ENCODE peak calls at places on chromosomes 13 and 19, in five cellular contexts. R is ovary, M is GM03348, Z is H54, E is body of pancreas. S is an unnamed sample.

GRCh38 chr13:92564942-92565341 is 661.7 kb upstream of the GPC6 start:
- DNase-seq in R (no peak), M (no peak), Z (no peak), E (no peak), S (no peak)

GRCh38 chr19:16193466-16193865 is 4.2 kb upstream of the AP1M1 start:
- DNase-seq in R (no peak), M (no peak), Z (no peak), E (no peak), S (no peak)

GRCh38 chr13:33512880-33513554 is 227.5 kb upstream of the STARD13 start:
- DNase-seq in R (no peak), M (no peak), Z (no peak), E (no peak), S (no peak)

GRCh38 chr19:37990362-37990761 is 83.4 kb downstream of the SIPA1L3 start:
- DNase-seq in R (no peak), M (no peak), Z (peak), E (no peak), S (no peak)

GRCh38 chr19:46591254-46591653 is 9.9 kb upstream of the CALM3 start:
- DNase-seq in R (no peak), M (no peak), Z (no peak), E (no peak), S (no peak)

GRCh38 chr19:18208098-18208951 is 4.5 kb upstream of the RAB3A start:
- DNase-seq in R (peak), M (peak), Z (no peak), E (peak), S (no peak)

GRCh38 chr13:76778906-76779305 is 107.3 kb downstream of the KCTD12 start:
- DNase-seq in R (no peak), M (peak), Z (no peak), E (no peak), S (no peak)

GRCh38 chr13:20457670-20458069 is 68.0 kb downstream of the CRYL1 start:
- DNase-seq in R (no peak), M (no peak), Z (no peak), E (no peak), S (no peak)

GRCh38 chr13:67296511-67296910 is 66.4 kb upstream of the PCDH9 start:
- DNase-seq in R (no peak), M (no peak), Z (no peak), E (no peak), S (no peak)

GRCh38 chr13:113073942-113074341 is 31.6 kb upstream of the F7 start:
- DNase-seq in R (no peak), M (no peak), Z (no peak), E (no peak), S (no peak)

GRCh38 chr19:33377586-33378475 is 4.3 kb downstream of the CEBPG start:
- DNase-seq in R (no peak), M (peak), Z (no peak), E (no peak), S (no peak)

GRCh38 chr13:80040219-80040976 is 300.5 kb downstream of the SPRY2 start:
- DNase-seq in R (no peak), M (peak), Z (peak), E (no peak), S (peak)

GRCh38 chr13:112959701-112960542 is 9.1 kb upstream of the MCF2L start:
- DNase-seq in R (peak), M (no peak), Z (no peak), E (no peak), S (no peak)

GRCh38 chr13:97621631-97622030 is 187.7 kb downstream of the RAP2A start:
- DNase-seq in R (no peak), M (no peak), Z (no peak), E (no peak), S (no peak)

GRCh38 chr13:49253310-49253709 is 5.6 kb downstream of the CDADC1 start:
- DNase-seq in R (no peak), M (no peak), Z (no peak), E (no peak), S (no peak)

GRCh38 chr19:46487802-46488445 is 7.7 kb downstream of the PNMA8B start:
- DNase-seq in R (peak), M (peak), Z (peak), E (peak), S (no peak)

GRCh38 chr13:82275644-82276043 is 1606.6 kb downstream of the SLITRK1 start:
- DNase-seq in R (no peak), M (no peak), Z (no peak), E (no peak), S (no peak)

GRCh38 chr19:11420894-11421606 is 1.9 kb upstream of the RGL3 start:
- DNase-seq in R (no peak), M (no peak), Z (no peak), E (no peak), S (no peak)

GRCh38 chr13:40794414-40795368 is 5.3 kb downstream of the SLC25A15 start:
- DNase-seq in R (no peak), M (no peak), Z (no peak), E (no peak), S (no peak)

GRCh38 chr13:30618186-30618937 is 642 bp downstream of the USPL1 start:
- DNase-seq in R (peak), M (peak), Z (no peak), E (peak), S (no peak)

GRCh38 chr19:37991176-37991835 is 84.3 kb downstream of the SIPA1L3 start:
- DNase-seq in R (no peak), M (no peak), Z (no peak), E (no peak), S (no peak)

GRCh38 chr13:99086149-99086868 is 108.4 kb upstream of the DOCK9 start:
- DNase-seq in R (peak), M (peak), Z (peak), E (peak), S (no peak)

GRCh38 chr13:41428155-41428554 is 29.2 kb upstream of the RGCC start:
- DNase-seq in R (no peak), M (peak), Z (no peak), E (no peak), S (no peak)

GRCh38 chr19:15195987-15196682 is 4.7 kb downstream of the NOTCH3 start:
- DNase-seq in R (peak), M (peak), Z (no peak), E (peak), S (no peak)

GRCh38 chr19:49684983-49685553 is 4.3 kb upstream of the ADM5 start:
- DNase-seq in R (no peak), M (no peak), Z (no peak), E (no peak), S (no peak)

GRCh38 chr19:46124638-46125115 is at the start of gene IGFL3:
- DNase-seq in R (no peak), M (no peak), Z (no peak), E (no peak), S (no peak)

GRCh38 chr19:29769997-29770396 is 41.8 kb upstream of the CCNE1 start:
- DNase-seq in R (no peak), M (no peak), Z (no peak), E (no peak), S (no peak)

GRCh38 chr13:112818040-112818697 is 128.3 kb downstream of the ATP11A start:
- DNase-seq in R (no peak), M (no peak), Z (no peak), E (no peak), S (no peak)

GRCh38 chr13:99086869-99087129 is 108.9 kb upstream of the DOCK9 start:
- DNase-seq in R (peak), M (no peak), Z (peak), E (peak), S (no peak)